ENCODE peak calls at places on chromosome 2, in six cellular contexts. R, K, W, Q, A and L are unnamed samples.

GRCh38 chr2:110157153-110157793 is 41.7 kb upstream of the MALL start:
- DNase-seq in R (no peak), K (peak), W (peak), Q (peak), A (peak), L (no peak)

GRCh38 chr2:116491292-116491691 is 1323.2 kb upstream of the DDX18 start:
- DNase-seq in R (no peak), K (no peak), W (no peak), Q (no peak), A (no peak), L (no peak)

GRCh38 chr2:39584283-39584972 is 81.3 kb upstream of the TMEM178A start:
- DNase-seq in R (no peak), K (no peak), W (peak), Q (peak), A (peak), L (no peak)

GRCh38 chr2:75168186-75168585 is 31.1 kb downstream of the TACR1 start:
- DNase-seq in R (no peak), K (no peak), W (no peak), Q (no peak), A (no peak), L (no peak)

GRCh38 chr2:204673877-204674276 is 128.6 kb downstream of the PARD3B start:
- DNase-seq in R (no peak), K (peak), W (peak), Q (peak), A (peak), L (no peak)

GRCh38 chr2:10249798-10250197 is 52.9 kb upstream of the HPCAL1 start:
- DNase-seq in R (no peak), K (no peak), W (no peak), Q (no peak), A (no peak), L (no peak)

GRCh38 chr2:19538411-19538963 is 180.1 kb upstream of the OSR1 start:
- DNase-seq in R (no peak), K (peak), W (peak), Q (peak), A (peak), L (no peak)

GRCh38 chr2:241574911-241575623 is 16.5 kb downstream of the BOK start:
- DNase-seq in R (no peak), K (no peak), W (no peak), Q (no peak), A (peak), L (no peak)

GRCh38 chr2:240912878-240913809 is 7.0 kb downstream of the CROCC2 start:
- DNase-seq in R (no peak), K (peak), W (peak), Q (no peak), A (peak), L (no peak)

GRCh38 chr2:148021059-148021985 is at the start of gene MBD5:
- DNase-seq in R (peak), K (peak), W (peak), Q (peak), A (peak), L (no peak)

GRCh38 chr2:86078801-86079545 is 26.7 kb downstream of the POLR1A start:
- DNase-seq in R (no peak), K (peak), W (peak), Q (no peak), A (peak), L (no peak)

GRCh38 chr2:84873350-84873749 is 7.5 kb downstream of the TRABD2A start:
- DNase-seq in R (no peak), K (no peak), W (no peak), Q (no peak), A (no peak), L (no peak)

GRCh38 chr2:191298306-191298705 is 53.1 kb downstream of the MYO1B start:
- DNase-seq in R (no peak), K (no peak), W (peak), Q (peak), A (peak), L (no peak)

GRCh38 chr2:31141513-31141912 is 3.3 kb upstream of the GALNT14 start:
- DNase-seq in R (no peak), K (no peak), W (no peak), Q (no peak), A (no peak), L (no peak)

GRCh38 chr2:174004900-174005605 is 39.9 kb upstream of the SP3 start:
- DNase-seq in R (no peak), K (no peak), W (peak), Q (peak), A (peak), L (no peak)

GRCh38 chr2:101157272-101157671 is 6.1 kb upstream of the TBC1D8 start:
- DNase-seq in R (no peak), K (no peak), W (no peak), Q (no peak), A (no peak), L (no peak)

GRCh38 chr2:10267036-10267435 is 35.7 kb upstream of the HPCAL1 start:
- DNase-seq in R (no peak), K (no peak), W (no peak), Q (no peak), A (no peak), L (no peak)

GRCh38 chr2:103847276-103847675 is 1006.6 kb upstream of the POU3F3 start:
- DNase-seq in R (no peak), K (no peak), W (no peak), Q (no peak), A (no peak), L (no peak)

DNA sequence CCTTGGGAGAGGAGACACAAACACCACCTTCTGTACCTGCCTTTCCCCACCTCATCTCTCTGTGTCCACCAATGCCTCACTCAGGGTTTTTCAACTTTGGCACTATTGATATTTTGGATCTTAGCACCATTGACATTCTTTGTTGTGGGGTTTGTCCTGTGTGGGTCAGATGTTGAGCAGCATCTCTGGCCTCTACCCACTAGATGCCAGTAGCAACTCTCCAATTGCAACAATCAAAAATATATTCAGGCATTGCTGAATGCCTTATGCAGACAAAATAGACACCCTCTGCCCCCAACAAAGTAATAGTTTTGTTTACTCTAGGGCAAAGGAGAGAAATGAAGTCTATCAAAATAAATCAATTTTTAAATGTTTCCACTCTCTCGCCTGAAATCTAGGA is 1384.3 kb upstream of the NXPH2 start:
- DNase-seq in R (no peak), K (no peak), W (no peak), Q (no peak), A (no peak), L (no peak)
- TF ChIP-seq CTCF in R (no peak), K (no peak), W (no peak), Q (no peak), A (no peak), L (no peak)

DNA sequence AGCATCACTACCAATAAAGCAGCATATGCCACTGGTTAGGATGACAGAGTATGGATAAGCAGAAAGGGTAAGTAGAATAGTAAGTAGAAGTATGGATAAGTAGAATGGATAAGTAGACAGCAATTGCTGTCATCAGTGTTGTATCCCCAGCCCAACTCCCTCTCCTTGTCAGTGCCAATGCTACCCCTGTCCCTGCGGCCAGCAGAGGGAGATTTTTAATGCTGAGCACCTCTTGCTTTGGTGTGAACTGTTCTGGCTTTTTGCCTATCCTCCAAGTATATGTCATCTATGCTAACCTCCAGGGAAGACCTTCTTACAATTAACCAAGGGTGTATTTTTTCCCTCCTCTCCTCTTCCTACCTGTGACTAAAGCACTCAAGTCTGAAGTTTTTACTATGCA is 136.7 kb upstream of the SPHKAP start:
- DNase-seq in R (no peak), K (no peak), W (no peak), Q (peak), A (peak), L (no peak)
- TF ChIP-seq CTCF in R (no peak), K (no peak), W (no peak), Q (peak), A (peak), L (no peak)

DNA sequence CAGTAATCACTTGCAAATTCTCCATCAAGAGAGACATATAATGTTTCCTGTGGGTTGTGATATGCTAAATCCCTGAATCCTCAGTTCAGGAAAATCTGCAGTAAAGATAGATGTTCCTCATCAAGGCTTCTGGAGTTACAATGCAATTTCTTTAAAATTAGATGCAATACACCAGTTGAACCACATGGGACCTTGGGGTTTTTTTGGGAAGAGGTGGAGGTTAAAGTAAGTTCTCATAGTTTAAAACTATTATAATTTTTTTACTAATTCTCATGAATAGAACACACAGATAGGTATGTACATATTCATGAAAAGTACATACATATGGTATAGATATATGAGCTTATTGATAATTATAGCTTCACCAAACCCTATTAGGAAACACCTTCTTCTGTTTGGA is 496.2 kb downstream of the SATB2 start:
- DNase-seq in R (no peak), K (no peak), W (no peak), Q (no peak), A (no peak), L (no peak)
- TF ChIP-seq CTCF in R (no peak), K (no peak), W (no peak), Q (peak), A (no peak), L (no peak)

GRCh38 chr2:176963888-176964287 is 248.7 kb upstream of the HNRNPA3 start:
- DNase-seq in R (no peak), K (no peak), W (no peak), Q (no peak), A (no peak), L (no peak)
- TF ChIP-seq CTCF in R (no peak), K (no peak), W (no peak), Q (no peak), A (no peak), L (no peak)

DNA sequence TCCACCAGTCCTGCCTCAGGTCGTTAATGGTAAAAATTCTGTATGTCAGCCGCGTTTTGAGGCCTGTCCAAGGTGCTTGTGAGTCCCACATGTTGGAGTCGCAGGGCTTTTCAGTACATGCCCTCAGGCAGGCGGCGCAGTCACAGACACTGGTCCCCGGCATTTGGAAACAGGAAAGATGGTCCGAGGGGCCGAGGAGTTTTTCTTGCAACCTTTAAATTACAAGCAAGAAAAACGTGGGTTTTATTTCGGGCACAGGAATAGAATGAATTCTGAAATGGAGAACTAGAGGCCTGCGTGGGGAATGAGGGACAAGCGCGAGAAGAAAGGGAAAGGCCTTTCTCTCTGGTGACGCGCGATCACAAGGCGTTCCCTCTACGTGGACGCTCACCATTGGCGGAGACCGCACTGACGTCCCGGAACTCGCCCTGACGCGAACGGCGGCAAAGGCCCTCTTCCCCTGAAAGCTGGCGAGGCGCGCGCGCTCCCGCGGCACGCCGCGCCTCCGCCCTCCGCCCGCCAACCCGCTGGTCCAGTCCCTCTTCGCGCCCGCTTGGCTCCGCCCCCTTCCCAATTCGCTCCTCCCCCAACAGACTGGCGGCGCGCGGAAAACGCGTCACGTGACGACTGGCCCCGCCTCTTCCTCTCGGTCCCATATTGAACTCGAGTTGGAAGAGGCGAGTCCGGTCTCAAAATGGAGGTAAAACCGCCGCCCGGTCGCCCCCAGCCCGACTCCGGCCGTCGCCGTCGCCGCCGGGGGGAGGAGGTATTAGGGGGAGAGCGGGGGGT is at the start of gene HNRNPA3:
- DNase-seq in R (peak), K (peak), W (peak), Q (peak), A (peak), L (peak)
- TF ChIP-seq CTCF in R (no peak), K (peak), W (no peak), Q (peak), A (no peak), L (no peak)

GRCh38 chr2:206154197-206154596 is 5.0 kb downstream of the NDUFS1 start:
- DNase-seq in R (no peak), K (no peak), W (no peak), Q (no peak), A (peak), L (no peak)
- TF ChIP-seq CTCF in R (no peak), K (no peak), W (peak), Q (peak), A (no peak), L (no peak)

GRCh38 chr2:186459009-186459408 is 27.1 kb upstream of the ZC3H15 start:
- DNase-seq in R (no peak), K (peak), W (peak), Q (peak), A (peak), L (no peak)
- TF ChIP-seq CTCF in R (no peak), K (peak), W (peak), Q (peak), A (peak), L (no peak)